ENCODE peak calls at places on chromosome 3, in five cellular contexts. One of them, this sample, is unnamed.

GRCh38 chr3:64187065-64187959 is 38.0 kb downstream of the PRICKLE2 start:
- DNase-seq in Calu3: peak; percentile 71
- DNase-seq in T follicular helper cell: no peak
- DNase-seq in HFFc6: peak; percentile 97
- DNase-seq in heart right ventricle: peak; percentile 54
- DNase-seq in this sample: no peak

GRCh38 chr3:4895848-4896247 is 83.4 kb upstream of the BHLHE40 start:
- DNase-seq in Calu3: no peak
- DNase-seq in T follicular helper cell: no peak
- DNase-seq in HFFc6: peak; percentile 5
- DNase-seq in heart right ventricle: no peak
- DNase-seq in this sample: no peak

GRCh38 chr3:78497692-78498091 is 1270.1 kb downstream of the ROBO1 start:
- DNase-seq in Calu3: no peak
- DNase-seq in T follicular helper cell: no peak
- DNase-seq in HFFc6: no peak
- DNase-seq in heart right ventricle: no peak
- DNase-seq in this sample: no peak

GRCh38 chr3:45441570-45442313 is 53.4 kb downstream of the LARS2 start:
- DNase-seq in Calu3: no peak
- DNase-seq in T follicular helper cell: no peak
- DNase-seq in HFFc6: no peak
- DNase-seq in heart right ventricle: no peak
- DNase-seq in this sample: no peak

GRCh38 chr3:153295906-153296305 is 133.9 kb downstream of the RAP2B start:
- DNase-seq in Calu3: no peak
- DNase-seq in T follicular helper cell: no peak
- DNase-seq in HFFc6: no peak
- DNase-seq in heart right ventricle: no peak
- DNase-seq in this sample: no peak

GRCh38 chr3:173007079-173007723 is 133.8 kb downstream of the SPATA16 start:
- DNase-seq in Calu3: no peak
- DNase-seq in T follicular helper cell: no peak
- DNase-seq in HFFc6: no peak
- DNase-seq in heart right ventricle: no peak
- DNase-seq in this sample: no peak

GRCh38 chr3:71593106-71593505 is 9.6 kb upstream of the FOXP1 start:
- DNase-seq in Calu3: no peak
- DNase-seq in T follicular helper cell: no peak
- DNase-seq in HFFc6: no peak
- DNase-seq in heart right ventricle: no peak
- DNase-seq in this sample: no peak

GRCh38 chr3:79973482-79973881 is 205.7 kb upstream of the ROBO1 start:
- DNase-seq in Calu3: no peak
- DNase-seq in T follicular helper cell: no peak
- DNase-seq in HFFc6: no peak
- DNase-seq in heart right ventricle: no peak
- DNase-seq in this sample: no peak

GRCh38 chr3:33557829-33558228 is 117.6 kb upstream of the UBP1 start:
- DNase-seq in Calu3: no peak
- DNase-seq in T follicular helper cell: no peak
- DNase-seq in HFFc6: no peak
- DNase-seq in heart right ventricle: no peak
- DNase-seq in this sample: no peak

GRCh38 chr3:18346097-18346496 is 79.0 kb downstream of the SATB1 start:
- DNase-seq in Calu3: no peak
- DNase-seq in T follicular helper cell: no peak
- DNase-seq in HFFc6: no peak
- DNase-seq in heart right ventricle: no peak
- DNase-seq in this sample: no peak

GRCh38 chr3:41199866-41200668 is 762 bp downstream of the CTNNB1 start:
- DNase-seq in Calu3: peak; percentile 23
- DNase-seq in T follicular helper cell: peak; percentile 18
- DNase-seq in HFFc6: no peak
- DNase-seq in heart right ventricle: no peak
- DNase-seq in this sample: peak; percentile 40

GRCh38 chr3:81998139-81998755 is 236.8 kb upstream of the GBE1 start:
- DNase-seq in Calu3: no peak
- DNase-seq in T follicular helper cell: no peak
- DNase-seq in HFFc6: no peak
- DNase-seq in heart right ventricle: no peak
- DNase-seq in this sample: no peak

GRCh38 chr3:12590096-12590495 is 33.2 kb downstream of the MKRN2 start:
- DNase-seq in Calu3: no peak
- DNase-seq in T follicular helper cell: no peak
- DNase-seq in HFFc6: no peak
- DNase-seq in heart right ventricle: no peak
- DNase-seq in this sample: no peak

GRCh38 chr3:133697960-133698359 is 36.2 kb upstream of the TOPBP1 start:
- DNase-seq in Calu3: no peak
- DNase-seq in T follicular helper cell: no peak
- DNase-seq in HFFc6: no peak
- DNase-seq in heart right ventricle: no peak
- DNase-seq in this sample: no peak

GRCh38 chr3:59771760-59772159 is 721.9 kb upstream of the CFAP20DC start:
- DNase-seq in Calu3: no peak
- DNase-seq in T follicular helper cell: no peak
- DNase-seq in HFFc6: peak; percentile 79
- DNase-seq in heart right ventricle: no peak
- DNase-seq in this sample: no peak

GRCh38 chr3:17800232-17800631 is 57.8 kb upstream of the TBC1D5 start:
- DNase-seq in Calu3: no peak
- DNase-seq in T follicular helper cell: no peak
- DNase-seq in HFFc6: peak; percentile 25
- DNase-seq in heart right ventricle: no peak
- DNase-seq in this sample: no peak

GRCh38 chr3:50533346-50533745 is 29.9 kb upstream of the CACNA2D2 start:
- DNase-seq in Calu3: no peak
- DNase-seq in T follicular helper cell: no peak
- DNase-seq in HFFc6: no peak
- DNase-seq in heart right ventricle: no peak
- DNase-seq in this sample: no peak

GRCh38 chr3:52841211-52841980 is 6.6 kb upstream of the MUSTN1 start:
- DNase-seq in Calu3: no peak
- DNase-seq in T follicular helper cell: no peak
- DNase-seq in HFFc6: no peak
- DNase-seq in heart right ventricle: no peak
- DNase-seq in this sample: no peak

GRCh38 chr3:54760226-54760625 is 167.6 kb downstream of the LRTM1 start:
- DNase-seq in Calu3: no peak
- DNase-seq in T follicular helper cell: no peak
- DNase-seq in HFFc6: no peak
- DNase-seq in heart right ventricle: no peak
- DNase-seq in this sample: no peak

GRCh38 chr3:128095222-128095703 is 28.3 kb downstream of the RUVBL1 start:
- DNase-seq in Calu3: peak; percentile 93
- DNase-seq in T follicular helper cell: peak; percentile 68
- DNase-seq in HFFc6: peak; percentile 86
- DNase-seq in heart right ventricle: peak; percentile 80
- DNase-seq in this sample: peak; percentile 77

GRCh38 chr3:11185564-11186317 is 31.4 kb downstream of the HRH1 start:
- DNase-seq in Calu3: peak; percentile 72
- DNase-seq in T follicular helper cell: no peak
- DNase-seq in HFFc6: peak; percentile 94
- DNase-seq in heart right ventricle: peak; percentile 56
- DNase-seq in this sample: no peak

GRCh38 chr3:16520636-16521579 is 7.4 kb upstream of the RFTN1 start:
- DNase-seq in Calu3: no peak
- DNase-seq in T follicular helper cell: no peak
- DNase-seq in HFFc6: no peak
- DNase-seq in heart right ventricle: no peak
- DNase-seq in this sample: no peak

GRCh38 chr3:196726788-196727675 is 12.6 kb upstream of the PAK2 start:
- DNase-seq in Calu3: no peak
- DNase-seq in T follicular helper cell: no peak
- DNase-seq in HFFc6: peak; percentile 60
- DNase-seq in heart right ventricle: no peak
- DNase-seq in this sample: no peak

This sample was measured in T-helper 9 cell.